ENCODE peak calls at places on chromosomes 12 and 14, in six cellular contexts. V is GM03348; G is GM10248; W is Caki2; O is CD8-positive, alpha-beta memory T cell; I is NCI-H187 treated with DMSO at 0.1 percent for 48 hours. Q is an unnamed sample.

GRCh38 chr12:31954925-31955678 is 4.1 kb upstream of the RESF1 start:
- DNase-seq in V (no peak), G (no peak), W (no peak), O (no peak), I (no peak), Q (no peak)

GRCh38 chr14:80653951-80654350 is 287.6 kb downstream of the CEP128 start:
- DNase-seq in V (no peak), G (no peak), W (no peak), O (no peak), I (no peak), Q (no peak)

GRCh38 chr14:35167496-35167895 is 45.1 kb downstream of the PRORP start:
- DNase-seq in V (no peak), G (no peak), W (no peak), O (no peak), I (no peak), Q (no peak)

GRCh38 chr14:61277232-61277631 is 3.9 kb downstream of the TMEM30B start:
- DNase-seq in V (no peak), G (no peak), W (no peak), O (no peak), I (no peak), Q (no peak)

GRCh38 chr14:59349154-59349772 is 115.9 kb downstream of the GPR135 start:
- DNase-seq in V (no peak), G (no peak), W (no peak), O (no peak), I (no peak), Q (no peak)

GRCh38 chr12:62933220-62933870 is 1.6 kb downstream of the PPM1H start:
- DNase-seq in V (no peak), G (no peak), W (peak; percentile 71), O (no peak), I (no peak), Q (no peak)

GRCh38 chr12:2959194-2959507 is at the start of gene TEAD4:
- DNase-seq in V (peak; percentile 97), G (peak; percentile 76), W (peak; percentile 81), O (no peak), I (no peak), Q (no peak)

GRCh38 chr12:94704452-94704871 is 54.1 kb upstream of the TMCC3 start:
- DNase-seq in V (peak; percentile 7), G (no peak), W (peak; percentile 53), O (no peak), I (no peak), Q (no peak)

GRCh38 chr12:116700066-116700465 is 37.8 kb downstream of the SPRING1 start:
- DNase-seq in V (no peak), G (no peak), W (no peak), O (no peak), I (no peak), Q (no peak)

GRCh38 chr14:23301969-23302289 is 730 bp downstream of the PPP1R3E start:
- DNase-seq in V (no peak), G (no peak), W (no peak), O (no peak), I (no peak), Q (no peak)

GRCh38 chr14:53545217-53545616 is 392.1 kb upstream of the DDHD1 start:
- DNase-seq in V (no peak), G (peak; percentile 24), W (no peak), O (no peak), I (no peak), Q (no peak)

GRCh38 chr12:62899568-62900390 is 35.2 kb downstream of the PPM1H start:
- DNase-seq in V (no peak), G (no peak), W (no peak), O (no peak), I (no peak), Q (no peak)

GRCh38 chr12:76270657-76271358 is 77.4 kb downstream of the BBS10 start:
- DNase-seq in V (no peak), G (no peak), W (no peak), O (no peak), I (no peak), Q (no peak)

GRCh38 chr14:54220122-54220691 is 176.6 kb upstream of the CDKN3 start:
- DNase-seq in V (peak; percentile 45), G (no peak), W (no peak), O (no peak), I (no peak), Q (no peak)

GRCh38 chr12:93959657-93960056 is 188.7 kb upstream of the PLXNC1 start:
- DNase-seq in V (no peak), G (no peak), W (no peak), O (no peak), I (no peak), Q (no peak)

GRCh38 chr14:62654641-62655040 is 390.6 kb downstream of the KCNH5 start:
- DNase-seq in V (no peak), G (no peak), W (no peak), O (no peak), I (no peak), Q (no peak)

GRCh38 chr12:110371408-110372055 is 32.0 kb downstream of the ANAPC7 start:
- DNase-seq in V (no peak), G (peak; percentile 78), W (no peak), O (no peak), I (peak; percentile 25), Q (no peak)

GRCh38 chr14:50762001-50762930 is 68.7 kb downstream of the NIN start:
- DNase-seq in V (peak; percentile 39), G (peak; percentile 69), W (no peak), O (no peak), I (no peak), Q (peak; percentile 64)

GRCh38 chr12:94977766-94978468 is 25.6 kb downstream of the NDUFA12 start:
- DNase-seq in V (no peak), G (no peak), W (no peak), O (no peak), I (no peak), Q (no peak)

GRCh38 chr14:99325591-99325990 is 53.6 kb upstream of the BCL11B start:
- DNase-seq in V (no peak), G (peak; percentile 8), W (no peak), O (no peak), I (no peak), Q (no peak)

GRCh38 chr12:104063712-104064030 is 660 bp upstream of the HCFC2 start:
- DNase-seq in V (no peak), G (no peak), W (no peak), O (no peak), I (no peak), Q (peak; percentile 34)

GRCh38 chr14:68397371-68397779 is 395.5 kb downstream of the ZFP36L1 start:
- DNase-seq in V (no peak), G (no peak), W (no peak), O (no peak), I (peak; percentile 25), Q (no peak)

GRCh38 chr12:3921142-3921520 is 47.9 kb upstream of the PARP11 start:
- DNase-seq in V (no peak), G (no peak), W (peak; percentile 4), O (no peak), I (no peak), Q (no peak)

GRCh38 chr14:100203962-100204834 is 34.7 kb upstream of the YY1 start:
- DNase-seq in V (no peak), G (no peak), W (no peak), O (no peak), I (no peak), Q (no peak)

GRCh38 chr12:25200703-25201102 is 5.7 kb downstream of the ETFRF1 start:
- DNase-seq in V (peak; percentile 45), G (no peak), W (no peak), O (no peak), I (no peak), Q (no peak)

GRCh38 chr12:120640840-120641833 is 711 bp downstream of the CABP1 start:
- DNase-seq in V (peak; percentile 83), G (peak; percentile 69), W (peak; percentile 69), O (peak; percentile 47), I (no peak), Q (peak; percentile 19)

GRCh38 chr12:9124346-9125031 is 8.8 kb upstream of the A2M start:
- DNase-seq in V (no peak), G (no peak), W (no peak), O (no peak), I (no peak), Q (no peak)

Q was measured in T-helper 1 cell.